ENCODE peak calls at places on chromosomes 3 and 15, in five cellular contexts. Z is kidney; S is body of pancreas; H is CD8-positive, alpha-beta memory T cell; E is ovary. N is an unnamed sample.

GRCh38 chr3:40108643-40109042 is 200.9 kb upstream of the EIF1B start:
- DNase-seq in Z (no peak), S (no peak), H (no peak), E (no peak), N (no peak)

GRCh38 chr3:54826255-54826691 is 101.6 kb downstream of the LRTM1 start:
- DNase-seq in Z (no peak), S (no peak), H (no peak), E (no peak), N (no peak)

GRCh38 chr3:44363591-44363990 is 25.0 kb downstream of the TCAIM start:
- DNase-seq in Z (no peak), S (peak; percentile 19), H (no peak), E (no peak), N (no peak)

GRCh38 chr3:53677406-53677805 is 168.8 kb downstream of the CHDH start:
- DNase-seq in Z (no peak), S (no peak), H (no peak), E (no peak), N (no peak)

GRCh38 chr15:57551717-57552677 is 39.7 kb upstream of the MYZAP start:
- DNase-seq in Z (peak; percentile 77), S (peak; percentile 44), H (no peak), E (no peak), N (no peak)

GRCh38 chr15:51756482-51756881 is 5.1 kb downstream of the TMOD2 start:
- DNase-seq in Z (no peak), S (no peak), H (no peak), E (no peak), N (no peak)

GRCh38 chr3:171026584-171027293 is at the start of gene SLC2A2:
- DNase-seq in Z (no peak), S (no peak), H (no peak), E (no peak), N (no peak)

GRCh38 chr15:77538793-77539487 is 93.8 kb downstream of the LINGO1 start:
- DNase-seq in Z (no peak), S (peak; percentile 92), H (no peak), E (no peak), N (peak; percentile 92)

GRCh38 chr15:55387027-55387426 is 21.1 kb downstream of the CCPG1 start:
- DNase-seq in Z (no peak), S (no peak), H (no peak), E (no peak), N (no peak)

GRCh38 chr3:10806001-10806400 is 10.0 kb upstream of the SLC6A11 start:
- DNase-seq in Z (no peak), S (no peak), H (no peak), E (no peak), N (no peak)

GRCh38 chr3:10249833-10250232 is 1.6 kb downstream of the TATDN2 start:
- DNase-seq in Z (no peak), S (no peak), H (no peak), E (no peak), N (no peak)

GRCh38 chr3:127144631-127145030 is 48.3 kb upstream of the PRR23E start:
- DNase-seq in Z (no peak), S (no peak), H (no peak), E (no peak), N (no peak)

GRCh38 chr3:195180490-195181106 is 90.4 kb downstream of the XXYLT1 start:
- DNase-seq in Z (no peak), S (no peak), H (no peak), E (no peak), N (no peak)

GRCh38 chr3:79497447-79498111 is 270.2 kb downstream of the ROBO1 start:
- DNase-seq in Z (no peak), S (no peak), H (no peak), E (no peak), N (no peak)

GRCh38 chr3:191379473-191379872 is 49.1 kb upstream of the UTS2B start:
- DNase-seq in Z (no peak), S (no peak), H (no peak), E (no peak), N (no peak)

GRCh38 chr3:191380001-191380400 is 49.7 kb upstream of the UTS2B start:
- DNase-seq in Z (no peak), S (no peak), H (no peak), E (no peak), N (no peak)

GRCh38 chr3:191378142-191378541 is 47.8 kb upstream of the UTS2B start:
- DNase-seq in Z (no peak), S (no peak), H (no peak), E (no peak), N (no peak)

GRCh38 chr3:191373327-191373726 is 43.0 kb upstream of the UTS2B start:
- DNase-seq in Z (no peak), S (no peak), H (no peak), E (no peak), N (no peak)

DNA sequence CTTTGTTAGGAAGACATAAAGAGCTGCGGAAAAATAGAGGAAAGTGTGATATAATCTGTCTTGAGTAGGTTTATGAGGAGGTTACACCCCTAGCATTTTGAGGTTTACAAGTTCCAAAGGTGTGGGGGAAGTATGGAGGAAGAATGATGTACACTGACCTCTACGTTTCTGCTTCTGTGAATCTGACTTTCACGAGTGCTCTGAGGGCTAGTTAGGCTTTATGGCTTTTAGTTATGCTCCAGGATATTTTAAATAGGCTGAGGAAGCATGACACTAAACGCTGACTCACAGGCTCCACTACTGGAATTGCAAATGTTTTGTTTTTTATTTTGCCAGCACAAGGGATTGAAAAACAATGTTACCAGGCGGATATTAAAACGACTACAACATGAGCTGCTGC is 46.4 kb upstream of the UTS2B start:
- DNase-seq in Z (no peak), S (no peak), H (no peak), E (no peak), N (no peak)
- H3K27ac ChIP-seq in Z (peak overlapping the region; percentile 51), S (no peak overlapping the region), H (no peak overlapping the region), E (no peak overlapping the region), N (no peak overlapping the region)

DNA sequence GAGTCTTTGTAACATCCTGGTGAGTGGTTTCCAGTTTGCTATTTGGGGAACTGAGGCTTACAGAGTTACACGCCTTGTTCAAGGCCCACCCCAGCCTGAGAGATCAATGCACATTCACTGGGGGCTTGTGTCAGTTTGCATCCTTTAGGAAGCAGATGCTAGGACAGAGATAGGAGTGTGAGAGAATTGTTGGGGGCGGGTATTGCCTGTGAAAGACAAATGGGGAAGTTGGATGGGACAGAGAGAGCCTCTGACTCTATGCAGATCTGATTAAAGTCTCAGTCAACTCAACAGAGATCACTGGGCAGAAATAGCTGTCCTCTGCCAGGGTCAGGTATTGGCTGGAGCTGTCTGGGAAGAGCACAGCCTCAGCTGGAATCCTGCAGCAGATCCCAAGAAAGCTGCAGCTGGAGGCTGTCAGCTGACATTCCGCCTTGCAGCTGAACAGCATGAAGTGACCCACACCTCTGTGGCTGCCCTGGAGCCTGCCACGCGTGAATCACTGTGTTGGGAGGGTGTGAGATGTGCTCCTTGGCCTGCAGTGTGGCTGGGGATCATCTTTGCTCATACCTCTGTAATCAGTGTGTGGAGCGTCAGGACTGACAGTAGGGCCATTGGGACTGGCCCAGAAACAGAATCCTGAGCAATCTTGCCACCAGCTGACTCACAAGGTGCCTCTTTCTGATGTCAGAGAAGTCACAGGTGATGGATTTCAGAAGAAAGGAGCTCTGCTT is 283.9 kb upstream of the LRRFIP2 start:
- DNase-seq in Z (peak; percentile 81), S (no peak), H (no peak), E (peak; percentile 72), N (no peak)
- H3K27ac ChIP-seq in Z (no peak overlapping the region), S (no peak overlapping the region), H (no peak overlapping the region), E (no peak overlapping the region), N (no peak overlapping the region)

DNA sequence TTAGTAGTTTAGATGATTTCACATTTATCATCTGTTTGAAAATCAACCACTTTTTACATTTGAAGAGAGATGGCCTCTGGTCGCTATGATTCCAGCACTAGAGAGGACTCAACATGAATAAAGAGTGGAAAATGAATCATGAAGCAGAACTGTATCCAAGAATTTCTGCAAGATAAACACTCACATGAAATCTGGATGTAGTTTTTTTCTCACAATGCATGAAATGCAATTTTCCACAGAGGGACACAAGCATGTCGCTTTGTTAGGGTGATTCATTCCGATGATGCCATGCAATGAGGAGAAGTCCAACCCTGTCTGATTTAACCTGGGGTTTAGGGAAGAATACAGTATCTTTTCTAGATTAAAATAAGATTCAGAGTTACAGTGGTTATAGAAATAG is 50.4 kb upstream of the ADCY5 start:
- DNase-seq in Z (no peak), S (no peak), H (no peak), E (no peak), N (no peak)
- H3K27ac ChIP-seq in Z (no peak overlapping the region), S (no peak overlapping the region), H (no peak overlapping the region), E (no peak overlapping the region), N (no peak overlapping the region)

DNA sequence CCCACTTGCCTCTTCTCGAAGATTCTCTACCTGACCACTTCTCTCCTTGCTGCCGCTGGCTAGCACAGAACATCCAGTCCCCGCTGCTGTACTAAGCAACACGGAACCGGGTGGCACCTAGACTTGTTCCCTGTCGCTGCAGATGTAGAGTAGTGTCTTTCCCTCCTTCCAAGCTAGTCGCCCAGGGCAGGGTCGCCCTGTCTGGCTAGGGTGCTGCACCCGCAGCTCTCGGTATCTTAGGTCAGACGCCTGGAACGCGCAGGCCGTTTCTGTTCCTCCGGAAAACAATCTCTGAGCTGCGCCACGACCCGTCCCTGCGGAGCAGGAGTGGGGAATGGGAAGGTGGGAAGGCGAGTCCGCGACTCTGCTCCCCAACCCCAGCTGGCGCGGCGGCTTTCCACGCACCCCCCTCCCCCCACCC is 758 bp upstream of the SNX33 start:
- DNase-seq in Z (peak; percentile 81), S (peak; percentile 63), H (no peak), E (no peak), N (peak; percentile 79)
- H3K27ac ChIP-seq in Z (peak overlapping the region; percentile 96), S (peak overlapping the region; percentile 97), H (peak overlapping the region; percentile 70), E (peak overlapping the region; percentile 80), N (peak overlapping the region; percentile 98)

GRCh38 chr15:73826711-73827243 is 46.6 kb upstream of the TBC1D21 start:
- DNase-seq in Z (no peak), S (no peak), H (no peak), E (no peak), N (no peak)

GRCh38 chr15:73821181-73821580 is 52.2 kb upstream of the TBC1D21 start:
- DNase-seq in Z (no peak), S (no peak), H (no peak), E (no peak), N (no peak)

GRCh38 chr15:73818308-73818985 is 54.9 kb upstream of the TBC1D21 start:
- DNase-seq in Z (no peak), S (no peak), H (no peak), E (no peak), N (no peak)

DNA sequence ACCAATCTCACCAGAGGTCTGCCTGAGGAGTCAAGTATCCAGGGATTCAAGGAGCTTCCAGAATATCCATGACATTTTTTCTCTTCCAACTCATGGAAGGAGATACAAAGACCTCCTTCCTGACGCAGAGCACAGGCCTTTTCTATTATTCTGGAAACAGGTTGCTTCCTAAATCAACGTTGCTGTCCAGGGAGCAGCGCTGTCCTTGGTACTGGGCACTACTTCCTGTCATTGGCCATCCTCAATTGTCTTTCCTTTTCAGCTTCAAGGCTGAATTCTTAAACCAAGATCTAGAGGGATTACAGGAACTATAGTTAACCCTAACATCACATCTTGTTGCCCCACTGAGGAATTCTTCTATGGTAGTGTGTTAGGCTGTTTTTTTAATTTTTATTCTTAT is 50.4 kb upstream of the TBC1D21 start:
- DNase-seq in Z (no peak), S (no peak), H (no peak), E (no peak), N (no peak)
- H3K27ac ChIP-seq in Z (no peak overlapping the region), S (no peak overlapping the region), H (no peak overlapping the region), E (no peak overlapping the region), N (no peak overlapping the region)

GRCh38 chr3:49213998-49214397 is 42.6 kb downstream of the KLHDC8B start:
- DNase-seq in Z (no peak), S (no peak), H (no peak), E (no peak), N (no peak)
- H3K27ac ChIP-seq in Z (no peak overlapping the region), S (no peak overlapping the region), H (no peak overlapping the region), E (no peak overlapping the region), N (no peak overlapping the region)